ENCODE peak calls at places on chromosomes 16 and 17, in five cellular contexts. E is HTR-8/SVneo; B is activated CD4-positive, alpha-beta memory T cell treated with anti-CD3 and anti-CD28 coated beads, Interleukin-2, amount 10 ng/mL, durations not matched to agents 7 days and 5 days; L is PC-3; J is central memory CD8-positive, alpha-beta T cell. S is an unnamed sample.

GRCh38 chr17:7191571-7192270 is 12.6 kb upstream of the ASGR1 start:
- DNase-seq in E (peak), B (peak), L (peak), J (no peak), S (peak)

GRCh38 chr17:28467456-28468025 is 5.9 kb upstream of the SLC13A2 start:
- DNase-seq in E (no peak), B (no peak), L (no peak), J (no peak), S (peak)

GRCh38 chr17:82230627-82231311 is 1.9 kb downstream of the SLC16A3 start:
- DNase-seq in E (no peak), B (peak), L (peak), J (peak), S (peak)

GRCh38 chr17:38598536-38598935 is 7.2 kb downstream of the SRCIN1 start:
- DNase-seq in E (peak), B (no peak), L (peak), J (no peak), S (peak)

GRCh38 chr16:88691924-88692560 is 5.7 kb upstream of the SNAI3 start:
- DNase-seq in E (no peak), B (peak), L (no peak), J (no peak), S (no peak)

GRCh38 chr16:19696312-19696711 is 21.7 kb downstream of the KNOP1 start:
- DNase-seq in E (no peak), B (peak), L (peak), J (peak), S (peak)

GRCh38 chr17:3513305-3514035 is 37.7 kb downstream of the ASPA start:
- DNase-seq in E (no peak), B (no peak), L (no peak), J (no peak), S (no peak)

GRCh38 chr17:15109608-15110007 is 155.5 kb downstream of the PMP22 start:
- DNase-seq in E (no peak), B (no peak), L (no peak), J (no peak), S (no peak)

GRCh38 chr16:3027488-3027795 is 3.6 kb downstream of the THOC6 start:
- DNase-seq in E (no peak), B (no peak), L (no peak), J (no peak), S (no peak)

GRCh38 chr16:67158637-67159600 is 790 bp downstream of the TRADD start:
- DNase-seq in E (no peak), B (peak), L (peak), J (peak), S (peak)

GRCh38 chr16:86772671-86773338 is 194.5 kb downstream of the FOXL1 start:
- DNase-seq in E (peak), B (no peak), L (peak), J (no peak), S (no peak)

GRCh38 chr17:57665128-57665527 is 80.0 kb downstream of the CCDC182 start:
- DNase-seq in E (no peak), B (no peak), L (no peak), J (no peak), S (no peak)

S was measured in bronchial epithelial cell.